ENCODE peak calls at places on chromosomes 13 and 19, in four cellular contexts. G is body of pancreas, U is GM23338, S is aorta. T is an unnamed sample. For H3K36me3, the result is how much of the 10 kb centered on the place peaks cover.

GRCh38 chr13:30125422-30126073 is 181.8 kb downstream of the KATNAL1 start:
- DNase-seq in G (no peak), U (no peak), S (no peak), T (no peak)

GRCh38 chr19:2186071-2186846 is 22.5 kb downstream of the DOT1L start:
- DNase-seq in U (no peak), G (peak), S (peak), T (peak)

GRCh38 chr13:30734434-30734833 is 909 bp upstream of the ALOX5AP start:
- DNase-seq in S (no peak), G (no peak), U (no peak), T (no peak)

GRCh38 chr13:99969934-99970760 is 1.4 kb downstream of the ZIC5 start:
- DNase-seq in S (no peak), U (peak), G (no peak), T (no peak)

GRCh38 chr19:14536926-14537692 is 7.7 kb downstream of the TECR start:
- DNase-seq in S (peak), U (peak), G (peak), T (peak)

GRCh38 chr13:101949681-101950080 is 452.2 kb downstream of the FGF14 start:
- DNase-seq in S (no peak), U (no peak), G (no peak), T (no peak)

GRCh38 chr19:17530586-17530985 is 19.1 kb downstream of the PGLS start:
- DNase-seq in S (no peak), G (no peak), U (peak), T (no peak)

GRCh38 chr19:52785506-52785905 is 1.1 kb downstream of the ZNF600 start:
- DNase-seq in S (no peak), U (no peak), G (no peak), T (no peak)

GRCh38 chr13:51834581-51835158 is 10.3 kb downstream of the TMEM272 start:
- DNase-seq in S (no peak), U (no peak), G (no peak), T (no peak)

DNA sequence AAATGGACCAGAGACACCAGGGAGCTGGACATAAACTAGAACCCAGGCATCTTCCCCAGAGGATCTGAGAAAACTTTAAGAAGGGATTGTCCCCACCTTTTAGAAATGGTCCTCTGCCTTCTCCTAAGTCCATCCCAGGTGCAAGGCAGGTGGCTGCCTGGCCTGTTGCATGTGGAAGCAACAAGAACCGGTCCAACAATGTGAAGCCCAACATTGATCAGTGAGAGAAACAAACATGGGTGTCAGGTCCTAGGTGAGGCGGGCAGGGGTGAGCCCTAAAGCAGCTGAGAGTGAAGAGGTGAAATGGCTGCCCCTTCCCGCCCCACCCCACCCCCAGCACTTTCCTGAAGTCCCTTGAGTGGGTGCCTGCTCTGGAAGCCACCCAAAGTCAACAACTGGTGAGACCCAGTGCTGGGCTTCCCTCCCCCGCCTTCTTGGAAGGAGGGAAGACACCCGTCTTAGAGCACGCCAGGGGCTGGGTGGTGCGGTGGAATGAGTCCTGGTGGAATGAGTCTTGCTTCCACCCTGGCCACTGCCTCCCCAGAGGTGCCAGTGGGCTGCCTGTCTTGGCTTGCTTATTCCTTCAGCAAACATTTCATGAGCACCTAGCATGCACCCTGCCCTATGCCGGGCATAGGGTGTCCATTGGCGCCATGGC is 1.7 kb downstream of the AP1M1 start:
- DNase-seq in G (no peak), S (no peak), U (no peak), T (no peak)
- H3K4me3 ChIP-seq in G (no peak), S (no peak), U (no peak), T (no peak)

GRCh38 chr19:55693336-55693974 is 18.4 kb downstream of the EPN1 start:
- DNase-seq in U (no peak), G (no peak), S (no peak), T (no peak)
- H3K36me3 ChIP-seq in U (under half), G (half or more), S (under half), T (under half)

GRCh38 chr19:9535934-9536333 is 2.5 kb downstream of the ZNF426 start:
- DNase-seq in S (no peak), G (no peak), U (no peak), T (no peak)

GRCh38 chr19:9528757-9529336 is 9.6 kb downstream of the ZNF426 start:
- DNase-seq in S (no peak), U (peak), G (no peak), T (no peak)

GRCh38 chr19:9531933-9532332 is 6.5 kb downstream of the ZNF426 start:
- DNase-seq in S (no peak), U (no peak), G (no peak), T (no peak)
- H3K4me3 ChIP-seq in S (no peak), U (no peak), G (no peak), T (no peak)

GRCh38 chr13:69910800-69911199 is 196.8 kb upstream of the ATXN8OS start:
- DNase-seq in S (no peak), U (no peak), G (no peak), T (no peak)
- H3K36me3 ChIP-seq in S (under half), U (under half), G (under half), T (under half)

GRCh38 chr13:78598382-78598781 is 5.0 kb downstream of the POU4F1 start:
- DNase-seq in S (no peak), U (no peak), G (no peak), T (no peak)
- H3K4me3 ChIP-seq in S (no peak), U (no peak), G (no peak), T (no peak)

T was measured in transverse colon.